ENCODE peak calls at places on chromosome 12, in four cellular contexts. U is NCI-H460; W is stimulated activated CD4-positive, alpha-beta T cell treated with anti-CD3 and anti-CD28 coated beads, TNF-alpha, amount 100 ng/mL, for 4 hours; Z is NCI-H2171 treated with DMSO at 0.1 percent for 48 hours. N is an unnamed sample.

GRCh38 chr12:120247621-120248030 is 17.9 kb downstream of the PXN start:
- DNase-seq in U (no peak), W (no peak), Z (no peak), N (no peak)

GRCh38 chr12:132286912-132287311 is 42.5 kb downstream of the GALNT9 start:
- DNase-seq in U (peak), W (no peak), Z (no peak), N (peak)

GRCh38 chr12:27534765-27535161 is 10.8 kb downstream of the PPFIBP1 start:
- DNase-seq in U (no peak), W (no peak), Z (no peak), N (no peak)

GRCh38 chr12:108884116-108885012 is 4.5 kb downstream of the DAO start:
- DNase-seq in U (peak), W (peak), Z (peak), N (peak)

GRCh38 chr12:52280796-52281560 is 6.5 kb downstream of the KRT86 start:
- DNase-seq in U (peak), W (no peak), Z (no peak), N (no peak)

GRCh38 chr12:2035421-2036080 is 17.2 kb upstream of the CACNA1C start:
- DNase-seq in U (no peak), W (no peak), Z (peak), N (no peak)

GRCh38 chr12:132481771-132482745 is 7.9 kb upstream of the FBRSL1 start:
- DNase-seq in U (no peak), W (no peak), Z (no peak), N (no peak)

GRCh38 chr12:74689071-74689655 is 151.5 kb downstream of the ATXN7L3B start:
- DNase-seq in U (peak), W (no peak), Z (peak), N (peak)

GRCh38 chr12:82708507-82708906 is 21.8 kb downstream of the TMTC2 start:
- DNase-seq in U (no peak), W (no peak), Z (no peak), N (peak)

GRCh38 chr12:130775953-130776856 is 60.1 kb upstream of the RIMBP2 start:
- DNase-seq in U (peak), W (peak), Z (no peak), N (peak)

GRCh38 chr12:196436-196835 is 17.5 kb downstream of the SLC6A12 start:
- DNase-seq in U (no peak), W (no peak), Z (no peak), N (no peak)

GRCh38 chr12:63164911-63165310 is 13.9 kb upstream of the AVPR1A start:
- DNase-seq in U (no peak), W (no peak), Z (peak), N (peak)

GRCh38 chr12:14057895-14058294 is 76.5 kb upstream of the GRIN2B start:
- DNase-seq in U (no peak), W (no peak), Z (no peak), N (no peak)